ENCODE peak calls at places on chromosomes 12 and 14, in four cellular contexts. One of them, this sample, is unnamed.

GRCh38 chr12:5388581-5389535 is 43.0 kb upstream of the NTF3 start:
- DNase-seq in heart left ventricle: no peak
- DNase-seq in ovary: no peak
- DNase-seq in endothelial cell: no peak
- DNase-seq in this sample: no peak

GRCh38 chr14:65044596-65044959 is 57.7 kb downstream of the MAX start:
- DNase-seq in heart left ventricle: no peak
- DNase-seq in ovary: no peak
- DNase-seq in endothelial cell: no peak
- DNase-seq in this sample: no peak

GRCh38 chr12:71746983-71747611 is 7.6 kb upstream of the RAB21 start:
- DNase-seq in heart left ventricle: no peak
- DNase-seq in ovary: no peak
- DNase-seq in endothelial cell: peak; percentile 49
- DNase-seq in this sample: no peak

GRCh38 chr12:105882404-105882803 is 256.4 kb downstream of the NUAK1 start:
- DNase-seq in heart left ventricle: no peak
- DNase-seq in ovary: no peak
- DNase-seq in endothelial cell: no peak
- DNase-seq in this sample: no peak

GRCh38 chr12:98424726-98425401 is 90.5 kb upstream of the TMPO start:
- DNase-seq in heart left ventricle: no peak
- DNase-seq in ovary: peak; percentile 74
- DNase-seq in endothelial cell: peak; percentile 69
- DNase-seq in this sample: peak; percentile 48

GRCh38 chr12:102776041-102776440 is 141.0 kb downstream of the PAH start:
- DNase-seq in heart left ventricle: no peak
- DNase-seq in ovary: no peak
- DNase-seq in endothelial cell: no peak
- DNase-seq in this sample: no peak

GRCh38 chr14:55609681-55610080 is 29.7 kb downstream of the KTN1 start:
- DNase-seq in heart left ventricle: no peak
- DNase-seq in ovary: no peak
- DNase-seq in endothelial cell: no peak
- DNase-seq in this sample: no peak

GRCh38 chr14:84351646-84352045 is 1178.3 kb upstream of the FLRT2 start:
- DNase-seq in heart left ventricle: no peak
- DNase-seq in ovary: no peak
- DNase-seq in endothelial cell: no peak
- DNase-seq in this sample: no peak

GRCh38 chr12:94250130-94250529 is 101.8 kb downstream of the PLXNC1 start:
- DNase-seq in heart left ventricle: no peak
- DNase-seq in ovary: no peak
- DNase-seq in endothelial cell: no peak
- DNase-seq in this sample: no peak

GRCh38 chr12:23707270-23707669 is 242.2 kb downstream of the SOX5 start:
- DNase-seq in heart left ventricle: no peak
- DNase-seq in ovary: no peak
- DNase-seq in endothelial cell: no peak
- DNase-seq in this sample: no peak

GRCh38 chr12:48853228-48853688 is 1.3 kb upstream of the DDX23 start:
- DNase-seq in heart left ventricle: peak; percentile 71
- DNase-seq in ovary: peak; percentile 78
- DNase-seq in endothelial cell: peak; percentile 88
- DNase-seq in this sample: peak; percentile 39

GRCh38 chr14:89773644-89774316 is 180.8 kb downstream of the EFCAB11 start:
- DNase-seq in heart left ventricle: no peak
- DNase-seq in ovary: no peak
- DNase-seq in endothelial cell: peak; percentile 9
- DNase-seq in this sample: no peak

GRCh38 chr12:60644076-60644475 is 1048.2 kb downstream of the SLC16A7 start:
- DNase-seq in heart left ventricle: no peak
- DNase-seq in ovary: no peak
- DNase-seq in endothelial cell: no peak
- DNase-seq in this sample: no peak

GRCh38 chr12:116597886-116598285 is 38.7 kb downstream of the MAP1LC3B2 start:
- DNase-seq in heart left ventricle: no peak
- DNase-seq in ovary: no peak
- DNase-seq in endothelial cell: no peak
- DNase-seq in this sample: no peak

GRCh38 chr14:88522393-88522792 is 32.4 kb downstream of the PTPN21 start:
- DNase-seq in heart left ventricle: no peak
- DNase-seq in ovary: no peak
- DNase-seq in endothelial cell: no peak
- DNase-seq in this sample: no peak

GRCh38 chr14:33943081-33943480 is 7.8 kb downstream of the EGLN3 start:
- DNase-seq in heart left ventricle: no peak
- DNase-seq in ovary: no peak
- DNase-seq in endothelial cell: no peak
- DNase-seq in this sample: no peak

GRCh38 chr12:116609715-116610114 is 50.5 kb downstream of the MAP1LC3B2 start:
- DNase-seq in heart left ventricle: no peak
- DNase-seq in ovary: no peak
- DNase-seq in endothelial cell: peak; percentile 50
- DNase-seq in this sample: no peak

GRCh38 chr14:23660290-23661226 is 24.4 kb downstream of the DHRS2 start:
- DNase-seq in heart left ventricle: no peak
- DNase-seq in ovary: peak; percentile 64
- DNase-seq in endothelial cell: no peak
- DNase-seq in this sample: no peak

GRCh38 chr14:75141967-75142366 is 15.1 kb upstream of the NEK9 start:
- DNase-seq in heart left ventricle: no peak
- DNase-seq in ovary: no peak
- DNase-seq in endothelial cell: peak; percentile 18
- DNase-seq in this sample: no peak

GRCh38 chr14:104968153-104968527 is 10.0 kb downstream of the AHNAK2 start:
- DNase-seq in heart left ventricle: peak; percentile 90
- DNase-seq in ovary: peak; percentile 87
- DNase-seq in endothelial cell: peak; percentile 58
- DNase-seq in this sample: peak; percentile 73

GRCh38 chr12:77122236-77122635 is 56.9 kb upstream of the E2F7 start:
- DNase-seq in heart left ventricle: no peak
- DNase-seq in ovary: no peak
- DNase-seq in endothelial cell: no peak
- DNase-seq in this sample: no peak

GRCh38 chr12:93664573-93665138 is 12.5 kb upstream of the CRADD start:
- DNase-seq in heart left ventricle: no peak
- DNase-seq in ovary: no peak
- DNase-seq in endothelial cell: no peak
- DNase-seq in this sample: no peak

GRCh38 chr14:61620130-61620946 is 75.0 kb upstream of the HIF1A start:
- DNase-seq in heart left ventricle: no peak
- DNase-seq in ovary: no peak
- DNase-seq in endothelial cell: no peak
- DNase-seq in this sample: no peak

GRCh38 chr12:10205251-10205807 is 7.3 kb upstream of the GABARAPL1 start:
- DNase-seq in heart left ventricle: no peak
- DNase-seq in ovary: no peak
- DNase-seq in endothelial cell: no peak
- DNase-seq in this sample: no peak

GRCh38 chr14:31068235-31068634 is 42.1 kb upstream of the STRN3 start:
- DNase-seq in heart left ventricle: no peak
- DNase-seq in ovary: no peak
- DNase-seq in endothelial cell: no peak
- DNase-seq in this sample: no peak

GRCh38 chr12:132812631-132813305 is 15.9 kb downstream of the GOLGA3 start:
- DNase-seq in heart left ventricle: no peak
- DNase-seq in ovary: no peak
- DNase-seq in endothelial cell: no peak
- DNase-seq in this sample: no peak

GRCh38 chr12:52036587-52037171 is 14.6 kb upstream of the NR4A1 start:
- DNase-seq in heart left ventricle: peak; percentile 92
- DNase-seq in ovary: peak; percentile 96
- DNase-seq in endothelial cell: peak; percentile 59
- DNase-seq in this sample: peak; percentile 78

GRCh38 chr12:93430280-93430679 is 11.5 kb downstream of the UBE2N start:
- DNase-seq in heart left ventricle: no peak
- DNase-seq in ovary: no peak
- DNase-seq in endothelial cell: no peak
- DNase-seq in this sample: no peak

GRCh38 chr12:99334737-99335136 is 312.8 kb upstream of the GARIN6 start:
- DNase-seq in heart left ventricle: no peak
- DNase-seq in ovary: no peak
- DNase-seq in endothelial cell: no peak
- DNase-seq in this sample: no peak

GRCh38 chr12:92583910-92584309 is 118.9 kb upstream of the PLEKHG7 start:
- DNase-seq in heart left ventricle: no peak
- DNase-seq in ovary: no peak
- DNase-seq in endothelial cell: no peak
- DNase-seq in this sample: no peak

GRCh38 chr14:90577661-90578282 is 180.9 kb downstream of the CALM1 start:
- DNase-seq in heart left ventricle: no peak
- DNase-seq in ovary: no peak
- DNase-seq in endothelial cell: no peak
- DNase-seq in this sample: no peak

GRCh38 chr12:84738481-84738972 is 174.1 kb downstream of the SLC6A15 start:
- DNase-seq in heart left ventricle: no peak
- DNase-seq in ovary: no peak
- DNase-seq in endothelial cell: no peak
- DNase-seq in this sample: no peak

GRCh38 chr12:26122681-26123481 is 2.0 kb downstream of the BHLHE41 start:
- DNase-seq in heart left ventricle: peak; percentile 79
- DNase-seq in ovary: peak; percentile 74
- DNase-seq in endothelial cell: peak; percentile 66
- DNase-seq in this sample: no peak
- TF ChIP-seq CTCF in heart left ventricle: no peak
- TF ChIP-seq CTCF in ovary: no peak
- TF ChIP-seq CTCF in endothelial cell: no peak
- TF ChIP-seq CTCF in this sample: no peak

GRCh38 chr12:124399622-124400021 is 104.7 kb downstream of the RFLNA start:
- DNase-seq in heart left ventricle: no peak
- DNase-seq in ovary: peak; percentile 68
- DNase-seq in endothelial cell: peak; percentile 61
- DNase-seq in this sample: no peak
- TF ChIP-seq CTCF in heart left ventricle: peak; percentile 70
- TF ChIP-seq CTCF in ovary: peak; percentile 21
- TF ChIP-seq CTCF in endothelial cell: peak; percentile 77
- TF ChIP-seq CTCF in this sample: peak; percentile 79

DNA sequence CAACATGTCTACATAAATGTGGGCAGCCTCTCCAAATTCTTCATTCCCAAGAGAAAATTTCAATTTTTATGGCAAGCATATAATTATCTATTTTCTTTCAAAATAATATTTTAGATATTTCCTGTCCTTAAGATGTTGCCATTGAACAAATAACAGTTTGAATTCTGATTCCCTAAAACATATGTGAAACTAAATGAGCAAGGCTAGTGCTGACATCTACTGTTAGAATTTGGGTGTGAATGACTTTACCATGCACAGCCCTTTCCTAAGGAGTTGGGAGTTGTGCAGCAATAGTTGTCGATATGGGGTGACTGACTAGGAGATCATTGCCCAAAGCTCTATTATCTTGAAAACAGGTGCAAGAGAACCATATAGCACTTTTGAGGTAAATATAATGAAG is 108.2 kb upstream of the SLC38A4 start:
- DNase-seq in heart left ventricle: no peak
- DNase-seq in ovary: no peak
- DNase-seq in endothelial cell: peak; percentile 8
- DNase-seq in this sample: no peak
- TF ChIP-seq CTCF in heart left ventricle: peak; percentile 39
- TF ChIP-seq CTCF in ovary: peak; percentile 21
- TF ChIP-seq CTCF in endothelial cell: no peak
- TF ChIP-seq CTCF in this sample: no peak

DNA sequence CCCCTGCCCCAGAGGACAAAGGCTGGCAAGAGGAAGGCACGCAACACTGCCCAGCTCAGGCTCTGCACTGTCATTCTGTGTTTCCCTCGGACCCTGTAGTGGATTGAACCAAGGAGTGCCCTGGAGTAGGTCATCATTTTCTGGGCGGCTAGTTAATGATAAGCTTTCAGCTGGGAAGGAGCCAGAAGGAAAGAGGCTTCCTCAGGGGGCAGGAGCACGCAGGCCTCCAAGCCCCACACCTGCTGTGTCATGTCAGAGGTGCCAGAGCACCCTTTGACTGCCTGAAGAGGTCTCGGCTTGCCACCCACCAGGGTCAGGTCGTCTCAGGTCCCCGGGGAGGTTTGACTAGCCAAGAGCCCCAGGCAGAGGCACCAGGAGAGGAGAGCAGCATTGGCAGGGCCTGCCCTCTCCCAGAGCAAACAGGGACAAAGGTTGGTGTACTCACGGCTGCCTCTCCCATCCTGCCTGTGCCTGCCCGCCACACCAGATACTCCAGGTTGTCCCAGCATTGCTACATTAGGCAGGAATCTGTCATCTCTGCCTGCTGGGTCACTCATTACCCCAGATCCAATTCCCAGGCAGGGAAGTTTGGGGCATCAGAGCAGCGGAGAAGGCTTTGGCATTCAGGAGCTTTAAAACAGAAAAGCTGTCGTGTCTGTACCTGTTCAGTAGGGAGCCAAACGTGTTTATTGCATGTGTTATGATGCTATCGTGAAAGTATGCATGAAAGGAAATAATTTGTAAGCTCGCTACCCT is 33.5 kb upstream of the ATP2A2 start:
- DNase-seq in heart left ventricle: no peak
- DNase-seq in ovary: peak; percentile 53
- DNase-seq in endothelial cell: no peak
- DNase-seq in this sample: no peak
- TF ChIP-seq CTCF in heart left ventricle: no peak
- TF ChIP-seq CTCF in ovary: no peak
- TF ChIP-seq CTCF in endothelial cell: no peak
- TF ChIP-seq CTCF in this sample: no peak

GRCh38 chr12:53060721-53061276 is 10.9 kb downstream of the TNS2 start:
- DNase-seq in heart left ventricle: no peak
- DNase-seq in ovary: peak; percentile 69
- DNase-seq in endothelial cell: no peak
- DNase-seq in this sample: no peak

GRCh38 chr12:53060064-53060720 is 10.3 kb downstream of the TNS2 start:
- DNase-seq in heart left ventricle: no peak
- DNase-seq in ovary: no peak
- DNase-seq in endothelial cell: no peak
- DNase-seq in this sample: no peak

GRCh38 chr12:53062011-53062961 is 12.4 kb downstream of the TNS2 start:
- DNase-seq in heart left ventricle: no peak
- DNase-seq in ovary: peak; percentile 52
- DNase-seq in endothelial cell: no peak
- DNase-seq in this sample: no peak

GRCh38 chr12:53062977-53063707 is 13.3 kb downstream of the TNS2 start:
- DNase-seq in heart left ventricle: no peak
- DNase-seq in ovary: peak; percentile 47
- DNase-seq in endothelial cell: no peak
- DNase-seq in this sample: no peak

DNA sequence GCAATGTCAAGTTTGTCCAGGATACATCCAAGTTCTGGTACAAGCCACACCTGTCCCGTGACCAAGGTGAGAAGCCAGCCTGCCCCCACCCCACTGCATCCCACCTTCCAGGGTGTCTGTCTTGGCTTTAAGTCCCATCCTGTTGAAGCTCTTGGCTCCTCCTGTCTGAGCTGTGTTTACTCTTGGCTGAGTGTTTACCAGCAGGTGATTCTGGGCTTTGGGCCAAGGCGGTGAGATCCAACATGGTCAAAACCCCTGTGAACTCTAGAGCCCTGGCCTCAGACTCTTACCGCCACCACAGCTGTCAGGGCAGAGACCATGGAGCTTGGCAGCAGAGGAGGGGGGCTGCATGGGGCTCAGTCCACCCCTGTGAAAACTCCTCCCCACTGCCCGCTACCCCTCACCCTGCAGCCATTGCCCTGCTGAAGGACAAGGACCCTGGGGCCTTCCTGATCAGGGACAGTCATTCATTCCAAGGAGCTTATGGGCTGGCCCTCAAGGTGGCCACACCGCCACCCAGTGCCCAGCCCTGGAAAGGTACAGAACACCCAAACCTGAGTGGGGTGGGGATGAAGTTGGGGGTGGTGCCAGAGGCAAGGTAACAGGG is 11.6 kb downstream of the TNS2 start:
- DNase-seq in heart left ventricle: no peak
- DNase-seq in ovary: peak; percentile 67
- DNase-seq in endothelial cell: no peak
- DNase-seq in this sample: no peak
- TF ChIP-seq CTCF in heart left ventricle: no peak
- TF ChIP-seq CTCF in ovary: no peak
- TF ChIP-seq CTCF in endothelial cell: no peak
- TF ChIP-seq CTCF in this sample: no peak